ENCODE peak calls at places on chromosome 21, in five cellular contexts. One of them, this sample, is unnamed.

GRCh38 chr21:25567472-25567871 is 39.8 kb downstream of the MRPL39 start:
- DNase-seq in left cardiac atrium: no peak
- DNase-seq in mesenchymal stem cell: no peak
- DNase-seq in caudate nucleus: no peak
- DNase-seq in A549: no peak
- DNase-seq in this sample: no peak

GRCh38 chr21:33931799-33932390 is 16.3 kb upstream of the ATP5PO start:
- DNase-seq in mesenchymal stem cell: peak
- DNase-seq in caudate nucleus: no peak
- DNase-seq in left cardiac atrium: no peak
- DNase-seq in A549: no peak
- DNase-seq in this sample: no peak

GRCh38 chr21:38937286-38937790 is 131.6 kb downstream of the ETS2 start:
- DNase-seq in mesenchymal stem cell: peak
- DNase-seq in left cardiac atrium: no peak
- DNase-seq in A549: no peak
- DNase-seq in caudate nucleus: no peak
- DNase-seq in this sample: no peak

GRCh38 chr21:35249636-35250035 is 200.5 kb upstream of the RUNX1 start:
- DNase-seq in left cardiac atrium: no peak
- DNase-seq in mesenchymal stem cell: no peak
- DNase-seq in A549: no peak
- DNase-seq in caudate nucleus: no peak
- DNase-seq in this sample: no peak

GRCh38 chr21:25985990-25986389 is 184.6 kb downstream of the APP start:
- DNase-seq in left cardiac atrium: no peak
- DNase-seq in caudate nucleus: no peak
- DNase-seq in mesenchymal stem cell: no peak
- DNase-seq in A549: no peak
- DNase-seq in this sample: no peak

GRCh38 chr21:26425576-26425975 is 147.5 kb downstream of the CYYR1 start:
- DNase-seq in caudate nucleus: no peak
- DNase-seq in mesenchymal stem cell: no peak
- DNase-seq in left cardiac atrium: no peak
- DNase-seq in A549: no peak
- DNase-seq in this sample: no peak

GRCh38 chr21:38126677-38127271 is 130.0 kb upstream of the KCNJ15 start:
- DNase-seq in mesenchymal stem cell: peak
- DNase-seq in A549: peak
- DNase-seq in caudate nucleus: no peak
- DNase-seq in left cardiac atrium: peak
- DNase-seq in this sample: peak

GRCh38 chr21:38810826-38811164 is 5.1 kb downstream of the ETS2 start:
- DNase-seq in A549: no peak
- DNase-seq in caudate nucleus: no peak
- DNase-seq in left cardiac atrium: no peak
- DNase-seq in mesenchymal stem cell: no peak
- DNase-seq in this sample: no peak

GRCh38 chr21:32789709-32790108 is 18.2 kb upstream of the PAXBP1 start:
- DNase-seq in A549: no peak
- DNase-seq in left cardiac atrium: no peak
- DNase-seq in caudate nucleus: no peak
- DNase-seq in mesenchymal stem cell: no peak
- DNase-seq in this sample: no peak

GRCh38 chr21:28253378-28253777 is 739.3 kb downstream of the LTN1 start:
- DNase-seq in caudate nucleus: no peak
- DNase-seq in mesenchymal stem cell: peak
- DNase-seq in left cardiac atrium: no peak
- DNase-seq in A549: no peak
- DNase-seq in this sample: no peak

GRCh38 chr21:36337099-36337509 is 17.1 kb downstream of the MORC3 start:
- DNase-seq in mesenchymal stem cell: peak
- DNase-seq in left cardiac atrium: no peak
- DNase-seq in A549: peak
- DNase-seq in caudate nucleus: no peak
- DNase-seq in this sample: no peak

GRCh38 chr21:29650561-29651022 is 289.2 kb downstream of the GRIK1 start:
- DNase-seq in mesenchymal stem cell: no peak
- DNase-seq in caudate nucleus: no peak
- DNase-seq in left cardiac atrium: no peak
- DNase-seq in A549: no peak
- DNase-seq in this sample: no peak

GRCh38 chr21:15149825-15150224 is 85.0 kb upstream of the NRIP1 start:
- DNase-seq in mesenchymal stem cell: no peak
- DNase-seq in caudate nucleus: no peak
- DNase-seq in left cardiac atrium: no peak
- DNase-seq in A549: no peak
- DNase-seq in this sample: no peak

GRCh38 chr21:42389449-42389835 is 6.4 kb downstream of the TMPRSS3 start:
- DNase-seq in mesenchymal stem cell: no peak
- DNase-seq in A549: no peak
- DNase-seq in left cardiac atrium: no peak
- DNase-seq in caudate nucleus: no peak
- DNase-seq in this sample: no peak

GRCh38 chr21:37503848-37504467 is 137.4 kb downstream of the DYRK1A start:
- DNase-seq in left cardiac atrium: no peak
- DNase-seq in mesenchymal stem cell: peak
- DNase-seq in A549: no peak
- DNase-seq in caudate nucleus: no peak
- DNase-seq in this sample: no peak

GRCh38 chr21:33261635-33262034 is 4.5 kb upstream of the IL10RB start:
- DNase-seq in caudate nucleus: no peak
- DNase-seq in A549: no peak
- DNase-seq in left cardiac atrium: no peak
- DNase-seq in mesenchymal stem cell: peak
- DNase-seq in this sample: no peak

GRCh38 chr21:31008355-31008754 is 29.9 kb downstream of the KRTAP19-8 start:
- DNase-seq in mesenchymal stem cell: no peak
- DNase-seq in left cardiac atrium: no peak
- DNase-seq in A549: no peak
- DNase-seq in caudate nucleus: no peak
- DNase-seq in this sample: no peak

GRCh38 chr21:24275613-24276012 is 1331.7 kb downstream of the MRPL39 start:
- DNase-seq in A549: no peak
- DNase-seq in mesenchymal stem cell: no peak
- DNase-seq in caudate nucleus: no peak
- DNase-seq in left cardiac atrium: no peak
- DNase-seq in this sample: no peak

GRCh38 chr21:40117236-40117635 is 250.0 kb downstream of the PCP4 start:
- DNase-seq in left cardiac atrium: no peak
- DNase-seq in mesenchymal stem cell: no peak
- DNase-seq in A549: no peak
- DNase-seq in caudate nucleus: peak
- DNase-seq in this sample: no peak

GRCh38 chr21:21688877-21689276 is 690.7 kb downstream of the NCAM2 start:
- DNase-seq in mesenchymal stem cell: peak
- DNase-seq in caudate nucleus: no peak
- DNase-seq in left cardiac atrium: no peak
- DNase-seq in A549: no peak
- DNase-seq in this sample: no peak

GRCh38 chr21:39312112-39313041 is 1.1 kb downstream of the BRWD1 start:
- DNase-seq in mesenchymal stem cell: peak
- DNase-seq in A549: peak
- DNase-seq in caudate nucleus: peak
- DNase-seq in left cardiac atrium: peak
- DNase-seq in this sample: peak

GRCh38 chr21:36858320-36858957 is 108.0 kb downstream of the HLCS start:
- DNase-seq in A549: peak
- DNase-seq in left cardiac atrium: no peak
- DNase-seq in caudate nucleus: no peak
- DNase-seq in mesenchymal stem cell: peak
- DNase-seq in this sample: no peak

GRCh38 chr21:32826317-32827167 is 55.0 kb upstream of the PAXBP1 start:
- DNase-seq in left cardiac atrium: no peak
- DNase-seq in caudate nucleus: peak
- DNase-seq in A549: peak
- DNase-seq in mesenchymal stem cell: peak
- DNase-seq in this sample: no peak

GRCh38 chr21:44800971-44801467 is 601 bp downstream of the UBE2G2 start:
- DNase-seq in A549: peak
- DNase-seq in left cardiac atrium: no peak
- DNase-seq in caudate nucleus: no peak
- DNase-seq in mesenchymal stem cell: peak
- DNase-seq in this sample: no peak

GRCh38 chr21:41447356-41447755 is 21.3 kb downstream of the MX1 start:
- DNase-seq in A549: no peak
- DNase-seq in caudate nucleus: no peak
- DNase-seq in left cardiac atrium: no peak
- DNase-seq in mesenchymal stem cell: no peak
- DNase-seq in this sample: no peak

GRCh38 chr21:41231060-41231459 is 63.1 kb downstream of the BACE2 start:
- DNase-seq in caudate nucleus: no peak
- DNase-seq in A549: no peak
- DNase-seq in mesenchymal stem cell: no peak
- DNase-seq in left cardiac atrium: no peak
- DNase-seq in this sample: no peak

GRCh38 chr21:17777321-17777720 is 41.8 kb downstream of the C21orf91 start:
- DNase-seq in mesenchymal stem cell: peak
- DNase-seq in A549: no peak
- DNase-seq in caudate nucleus: no peak
- DNase-seq in left cardiac atrium: no peak
- DNase-seq in this sample: no peak

GRCh38 chr21:34669149-34669879 is 520 bp downstream of the CLIC6 start:
- DNase-seq in mesenchymal stem cell: no peak
- DNase-seq in caudate nucleus: no peak
- DNase-seq in A549: no peak
- DNase-seq in left cardiac atrium: no peak
- DNase-seq in this sample: no peak

GRCh38 chr21:34661848-34662247 is 6.9 kb upstream of the CLIC6 start:
- DNase-seq in A549: no peak
- DNase-seq in left cardiac atrium: no peak
- DNase-seq in caudate nucleus: no peak
- DNase-seq in mesenchymal stem cell: no peak
- DNase-seq in this sample: no peak

This sample was measured in left lobe of liver.